ENCODE peak calls at places on chromosomes 3 and 15, in four cellular contexts. N, O, E and W are unnamed samples.

GRCh38 chr15:54605556-54605955 is 591.2 kb downstream of the RSL24D1 start:
- DNase-seq in N (no peak), O (no peak), E (no peak), W (no peak)

GRCh38 chr3:55491296-55491816 is 4.2 kb upstream of the WNT5A start:
- DNase-seq in N (peak; percentile 63), O (no peak), E (no peak), W (peak; percentile 96)

GRCh38 chr15:31230630-31231485 is 95.8 kb upstream of the KLF13 start:
- DNase-seq in N (no peak), O (no peak), E (no peak), W (no peak)

GRCh38 chr15:46786886-46787285 is 930.4 kb upstream of the SEMA6D start:
- DNase-seq in N (no peak), O (peak; percentile 51), E (peak; percentile 11), W (no peak)

GRCh38 chr3:126399348-126399730 is 4.6 kb downstream of the CFAP100 start:
- DNase-seq in N (no peak), O (peak; percentile 71), E (no peak), W (no peak)

GRCh38 chr3:42803800-42804112 is 534 bp downstream of the HIGD1A start:
- DNase-seq in N (peak; percentile 57), O (peak; percentile 43), E (peak; percentile 36), W (no peak)

GRCh38 chr15:69954726-69955125 is 143.0 kb downstream of the TLE3 start:
- DNase-seq in N (no peak), O (no peak), E (no peak), W (no peak)

GRCh38 chr3:154324919-154325318 is 632 bp upstream of the DHX36 start:
- DNase-seq in N (no peak), O (peak; percentile 32), E (no peak), W (no peak)

GRCh38 chr3:124664804-124665203 is 65.4 kb upstream of the UMPS start:
- DNase-seq in N (no peak), O (no peak), E (no peak), W (peak; percentile 23)

GRCh38 chr15:62618432-62618831 is 424.1 kb upstream of the TPM1 start:
- DNase-seq in N (no peak), O (no peak), E (no peak), W (peak; percentile 88)

GRCh38 chr3:157498374-157498773 is 4.8 kb downstream of the VEPH1 start:
- DNase-seq in N (no peak), O (no peak), E (no peak), W (no peak)

GRCh38 chr3:46406786-46407611 is at the start of the genes CCR5AS and CCRL2:
- DNase-seq in N (peak; percentile 91), O (peak; percentile 37), E (no peak), W (peak; percentile 13)

GRCh38 chr3:139538733-139539132 is 809 bp downstream of the RBP1 start:
- DNase-seq in N (peak; percentile 29), O (no peak), E (no peak), W (peak; percentile 80)

GRCh38 chr3:121660356-121661171 is at the start of gene HCLS1:
- DNase-seq in N (peak; percentile 46), O (peak; percentile 88), E (no peak), W (no peak)

GRCh38 chr3:55724851-55725250 is 237.7 kb upstream of the WNT5A start:
- DNase-seq in N (no peak), O (no peak), E (no peak), W (no peak)

GRCh38 chr3:72970942-72971341 is 25.7 kb upstream of the PPP4R2 start:
- DNase-seq in N (no peak), O (no peak), E (no peak), W (no peak)

GRCh38 chr3:8493744-8494143 is 7.9 kb upstream of the LMCD1 start:
- DNase-seq in N (no peak), O (no peak), E (no peak), W (no peak)

GRCh38 chr3:47152578-47152977 is 11.3 kb downstream of the SETD2 start:
- DNase-seq in N (no peak), O (no peak), E (no peak), W (peak; percentile 40)

GRCh38 chr3:132445812-132446211 is 28.5 kb downstream of the DNAJC13 start:
- DNase-seq in N (no peak), O (peak; percentile 24), E (no peak), W (no peak)

GRCh38 chr3:116188231-116188785 is 257.0 kb downstream of the LSAMP start:
- DNase-seq in N (no peak), O (no peak), E (no peak), W (peak; percentile 37)

GRCh38 chr15:45548753-45549520 is 26.4 kb upstream of the SLC30A4 start:
- DNase-seq in N (no peak), O (peak; percentile 87), E (no peak), W (no peak)
- H3K9ac ChIP-seq in N (no peak overlapping the region), O (peak overlapping the region; percentile 49), E (no peak overlapping the region), W (no peak overlapping the region)

DNA sequence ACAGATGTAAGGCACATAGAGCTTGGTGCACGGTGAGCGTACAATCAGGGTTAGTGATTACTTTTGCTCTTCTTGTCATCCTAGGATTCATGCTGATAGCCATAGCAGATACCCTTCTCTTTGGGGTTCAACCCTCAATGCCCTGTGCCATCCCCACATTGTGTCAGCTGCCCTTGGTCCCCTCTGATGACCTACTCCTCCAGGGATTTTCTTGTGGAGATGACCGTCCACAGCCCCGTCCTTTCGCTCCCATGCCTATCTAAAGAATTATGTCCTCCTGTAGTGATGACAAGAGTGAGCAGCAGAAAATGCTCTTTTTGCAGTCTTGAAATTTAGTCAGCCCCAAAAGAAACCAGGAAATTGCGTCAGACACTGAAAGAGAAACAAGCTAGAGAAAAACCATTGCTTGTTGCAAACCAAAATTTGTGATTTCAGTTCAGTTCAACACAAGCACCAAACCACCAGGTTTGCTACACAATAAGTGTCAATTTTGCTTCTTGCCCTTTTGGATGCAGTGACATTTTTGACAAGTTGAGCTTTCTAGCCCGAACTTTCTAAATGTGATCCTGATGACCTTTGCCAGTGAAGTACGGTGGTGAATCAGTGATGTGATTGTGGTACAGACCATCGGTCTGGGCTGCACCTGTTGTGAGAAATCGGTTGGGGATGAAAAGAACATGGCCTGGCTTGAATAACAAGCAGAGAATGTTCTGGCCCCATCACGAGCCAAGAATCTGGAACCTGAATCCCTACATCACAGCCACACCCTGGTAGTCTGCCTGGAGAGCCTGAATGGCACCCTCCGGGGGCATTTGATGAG is 41.3 kb downstream of the CMTM7 start:
- DNase-seq in N (peak; percentile 14), O (peak; percentile 83), E (no peak), W (no peak)
- H3K9ac ChIP-seq in N (no peak overlapping the region), O (peak overlapping the region; percentile 43), E (no peak overlapping the region), W (no peak overlapping the region)

DNA sequence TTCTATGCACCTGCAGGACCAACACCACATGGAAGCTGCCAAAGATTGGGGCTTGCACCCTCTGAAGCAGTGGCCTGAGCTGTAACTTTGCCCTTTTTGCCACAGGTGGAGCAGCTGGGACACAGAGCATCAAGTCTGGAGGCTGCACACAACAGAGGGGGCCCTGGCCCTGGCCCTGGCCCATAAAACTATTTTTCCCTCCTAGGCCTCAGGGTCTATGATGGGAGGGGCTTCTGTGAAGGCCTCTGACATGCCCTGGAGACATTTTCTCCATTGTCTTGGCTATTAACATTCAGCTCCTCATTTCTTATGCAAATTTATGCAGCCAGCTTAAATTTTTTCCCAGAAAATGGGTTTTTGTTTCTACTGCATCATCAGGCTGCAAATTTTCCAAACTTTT is 335.5 kb downstream of the ARPP21 start:
- DNase-seq in N (no peak), O (no peak), E (no peak), W (no peak)
- H3K9ac ChIP-seq in N (no peak overlapping the region), O (no peak overlapping the region), E (no peak overlapping the region), W (no peak overlapping the region)

GRCh38 chr3:188229726-188230125 is 75.8 kb downstream of the LPP start:
- DNase-seq in N (no peak), O (no peak), E (no peak), W (no peak)

GRCh38 chr3:188230962-188231361 is 77.0 kb downstream of the LPP start:
- DNase-seq in N (no peak), O (no peak), E (no peak), W (peak; percentile 40)

GRCh38 chr3:188231454-188231853 is 77.5 kb downstream of the LPP start:
- DNase-seq in N (no peak), O (no peak), E (no peak), W (no peak)

GRCh38 chr3:188227442-188227841 is 73.5 kb downstream of the LPP start:
- DNase-seq in N (no peak), O (no peak), E (no peak), W (no peak)

DNA sequence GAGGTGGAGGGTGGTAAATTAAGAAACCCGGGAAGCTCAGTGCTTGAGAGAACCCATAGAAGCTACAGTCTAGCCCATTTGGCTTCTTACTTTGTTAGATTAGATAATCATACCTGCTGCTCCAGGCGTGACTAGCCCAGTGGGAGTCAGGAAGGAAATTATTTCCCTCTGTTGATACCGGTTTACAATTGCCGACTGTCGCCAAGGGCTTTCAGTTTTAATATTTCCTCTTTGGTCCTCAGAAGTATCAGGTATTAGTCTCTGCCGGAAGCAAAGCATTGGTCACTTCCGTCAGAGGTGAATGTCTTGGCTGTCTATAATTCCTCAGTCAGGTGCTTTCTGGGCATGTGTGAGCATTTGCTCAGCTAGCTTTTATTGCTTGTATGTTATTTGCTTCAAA is 75.2 kb downstream of the LPP start:
- DNase-seq in N (no peak), O (no peak), E (no peak), W (no peak)
- H3K9ac ChIP-seq in N (no peak overlapping the region), O (no peak overlapping the region), E (no peak overlapping the region), W (no peak overlapping the region)

GRCh38 chr3:100268986-100269385 is 8.2 kb downstream of the TBC1D23 start:
- DNase-seq in N (no peak), O (no peak), E (no peak), W (no peak)
- H3K9ac ChIP-seq in N (no peak overlapping the region), O (no peak overlapping the region), E (no peak overlapping the region), W (peak overlapping the region; percentile 67)

GRCh38 chr3:61724801-61725200 is 163.4 kb downstream of the PTPRG start:
- DNase-seq in N (no peak), O (no peak), E (no peak), W (no peak)

GRCh38 chr3:61723038-61723437 is 161.7 kb downstream of the PTPRG start:
- DNase-seq in N (no peak), O (no peak), E (no peak), W (no peak)

GRCh38 chr3:61725851-61726333 is 164.5 kb downstream of the PTPRG start:
- DNase-seq in N (no peak), O (no peak), E (no peak), W (peak; percentile 82)

GRCh38 chr3:61727435-61727834 is 166.1 kb downstream of the PTPRG start:
- DNase-seq in N (no peak), O (no peak), E (no peak), W (no peak)

GRCh38 chr3:61724183-61724582 is 162.8 kb downstream of the PTPRG start:
- DNase-seq in N (no peak), O (no peak), E (no peak), W (no peak)
- H3K9ac ChIP-seq in N (no peak overlapping the region), O (no peak overlapping the region), E (no peak overlapping the region), W (no peak overlapping the region)

DNA sequence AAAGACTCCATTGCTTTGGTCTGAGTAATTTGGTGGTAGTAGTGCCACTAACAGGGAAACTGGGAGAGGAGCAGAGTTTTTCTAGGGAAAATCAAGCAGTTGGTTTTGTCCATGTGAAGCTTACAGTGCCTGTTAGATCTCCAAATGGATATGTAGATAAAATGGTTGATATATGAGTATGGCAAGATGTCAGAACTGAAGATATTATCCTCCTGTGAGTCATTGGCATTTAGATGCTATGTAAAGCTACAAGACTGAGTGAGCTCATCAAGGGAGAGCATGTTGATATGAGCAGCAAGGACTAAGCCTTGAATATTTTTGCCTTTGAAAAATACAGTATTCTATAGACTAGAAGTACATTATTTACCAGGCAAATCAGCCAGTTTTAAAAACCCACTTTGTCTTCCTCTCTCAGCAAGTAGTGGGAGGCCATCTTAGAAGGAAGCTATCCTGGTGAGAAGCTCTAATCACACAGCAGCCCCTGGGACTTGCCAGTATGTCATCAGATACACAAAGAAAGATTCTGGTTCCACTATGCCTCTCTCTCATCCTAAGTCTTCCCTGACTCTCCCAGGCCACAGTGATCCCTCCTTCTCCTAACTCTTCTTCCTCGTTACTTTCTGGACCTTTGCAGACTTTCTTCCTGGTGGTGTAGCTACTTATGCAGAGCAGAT is 77.4 kb upstream of the ANKRD28 start:
- DNase-seq in N (no peak), O (no peak), E (no peak), W (peak; percentile 77)
- H3K9ac ChIP-seq in N (no peak overlapping the region), O (no peak overlapping the region), E (no peak overlapping the region), W (no peak overlapping the region)